ENCODE peak calls at places on chromosome 13, in six cellular contexts. I is heart left ventricle, X is left ventricle myocardium superior, F is ascending aorta, A is NCI-H524, P is RKO. T is an unnamed sample.

GRCh38 chr13:25141042-25141441 is 31.0 kb downstream of the AMER2 start:
- DNase-seq in I (no peak), X (no peak), F (no peak), A (no peak), P (no peak), T (no peak)

GRCh38 chr13:98480915-98481510 is 95.9 kb downstream of the STK24 start:
- DNase-seq in I (peak), X (peak), F (no peak), A (peak), P (peak), T (no peak)

GRCh38 chr13:28707629-28708427 is 10.9 kb downstream of the SLC46A3 start:
- DNase-seq in I (no peak), X (no peak), F (no peak), A (no peak), P (peak), T (peak)

GRCh38 chr13:107450931-107451330 is 764.4 kb downstream of the LIG4 start:
- DNase-seq in I (peak), X (peak), F (peak), A (no peak), P (peak), T (peak)

GRCh38 chr13:50521750-50522149 is 321.7 kb downstream of the DLEU7 start:
- DNase-seq in I (no peak), X (no peak), F (no peak), A (no peak), P (no peak), T (no peak)

GRCh38 chr13:79307866-79308298 is 98.2 kb downstream of the RBM26 start:
- DNase-seq in I (no peak), X (peak), F (no peak), A (no peak), P (peak), T (peak)

GRCh38 chr13:30376426-30377311 is 45.6 kb upstream of the UBE2L5 start:
- DNase-seq in I (no peak), X (no peak), F (no peak), A (peak), P (no peak), T (no peak)

GRCh38 chr13:21544515-21544914 is 59.5 kb downstream of the MICU2 start:
- DNase-seq in I (no peak), X (no peak), F (no peak), A (no peak), P (no peak), T (no peak)

GRCh38 chr13:112703935-112704633 is 14.2 kb downstream of the ATP11A start:
- DNase-seq in I (peak), X (no peak), F (no peak), A (no peak), P (no peak), T (no peak)

GRCh38 chr13:104571161-104571889 is 1505.1 kb upstream of the SLC10A2 start:
- DNase-seq in I (peak), X (no peak), F (peak), A (peak), P (peak), T (peak)